ENCODE peak calls at places on chromosomes 11 and 22, in nine cellular contexts. One of them, this sample, is unnamed.

GRCh38 chr22:43658823-43659222 is 153.3 kb downstream of the EFCAB6 start:
- DNase-seq in A549: no peak
- DNase-seq in endothelial cell: no peak
- DNase-seq in sciatic nerve: no peak
- DNase-seq in activated T-cell treated with anti-CD3 and anti-CD28 coated beads, Interleukin-2, amount 50 U/mL, for 72 hours: no peak
- DNase-seq in central memory CD4-positive, alpha-beta T cell: no peak
- DNase-seq in stimulated activated CD4-positive, alpha-beta T cell treated with anti-CD3 and anti-CD28 coated beads, Interleukin-4, amount 100 ng/mL, for 4 hours: no peak
- DNase-seq in astrocyte: no peak
- DNase-seq in foreskin fibroblast: no peak
- DNase-seq in this sample: no peak

GRCh38 chr11:124238512-124238911 is 2.4 kb upstream of the OR8G1 start:
- DNase-seq in A549: no peak
- DNase-seq in endothelial cell: no peak
- DNase-seq in sciatic nerve: no peak
- DNase-seq in activated T-cell treated with anti-CD3 and anti-CD28 coated beads, Interleukin-2, amount 50 U/mL, for 72 hours: no peak
- DNase-seq in central memory CD4-positive, alpha-beta T cell: no peak
- DNase-seq in stimulated activated CD4-positive, alpha-beta T cell treated with anti-CD3 and anti-CD28 coated beads, Interleukin-4, amount 100 ng/mL, for 4 hours: no peak
- DNase-seq in astrocyte: no peak
- DNase-seq in foreskin fibroblast: no peak
- DNase-seq in this sample: no peak

GRCh38 chr22:21693333-21693998 is 27.7 kb downstream of the PPIL2 start:
- DNase-seq in A549: no peak
- DNase-seq in endothelial cell: no peak
- DNase-seq in sciatic nerve: no peak
- DNase-seq in activated T-cell treated with anti-CD3 and anti-CD28 coated beads, Interleukin-2, amount 50 U/mL, for 72 hours: no peak
- DNase-seq in central memory CD4-positive, alpha-beta T cell: no peak
- DNase-seq in stimulated activated CD4-positive, alpha-beta T cell treated with anti-CD3 and anti-CD28 coated beads, Interleukin-4, amount 100 ng/mL, for 4 hours: no peak
- DNase-seq in astrocyte: no peak
- DNase-seq in foreskin fibroblast: no peak
- DNase-seq in this sample: no peak

GRCh38 chr11:45959851-45960250 is 37.4 kb downstream of the LARGE2 start:
- DNase-seq in A549: no peak
- DNase-seq in endothelial cell: no peak
- DNase-seq in sciatic nerve: no peak
- DNase-seq in activated T-cell treated with anti-CD3 and anti-CD28 coated beads, Interleukin-2, amount 50 U/mL, for 72 hours: no peak
- DNase-seq in central memory CD4-positive, alpha-beta T cell: no peak
- DNase-seq in stimulated activated CD4-positive, alpha-beta T cell treated with anti-CD3 and anti-CD28 coated beads, Interleukin-4, amount 100 ng/mL, for 4 hours: no peak
- DNase-seq in astrocyte: peak
- DNase-seq in foreskin fibroblast: no peak
- DNase-seq in this sample: no peak

GRCh38 chr11:64711138-64711943 is 11.7 kb downstream of the NRXN2 start:
- DNase-seq in A549: no peak
- DNase-seq in endothelial cell: no peak
- DNase-seq in sciatic nerve: no peak
- DNase-seq in activated T-cell treated with anti-CD3 and anti-CD28 coated beads, Interleukin-2, amount 50 U/mL, for 72 hours: no peak
- DNase-seq in central memory CD4-positive, alpha-beta T cell: no peak
- DNase-seq in stimulated activated CD4-positive, alpha-beta T cell treated with anti-CD3 and anti-CD28 coated beads, Interleukin-4, amount 100 ng/mL, for 4 hours: no peak
- DNase-seq in astrocyte: no peak
- DNase-seq in foreskin fibroblast: no peak
- DNase-seq in this sample: no peak

GRCh38 chr11:44467413-44467812 is 98.0 kb upstream of the CD82 start:
- DNase-seq in A549: no peak
- DNase-seq in endothelial cell: no peak
- DNase-seq in sciatic nerve: no peak
- DNase-seq in activated T-cell treated with anti-CD3 and anti-CD28 coated beads, Interleukin-2, amount 50 U/mL, for 72 hours: no peak
- DNase-seq in central memory CD4-positive, alpha-beta T cell: no peak
- DNase-seq in stimulated activated CD4-positive, alpha-beta T cell treated with anti-CD3 and anti-CD28 coated beads, Interleukin-4, amount 100 ng/mL, for 4 hours: no peak
- DNase-seq in astrocyte: no peak
- DNase-seq in foreskin fibroblast: no peak
- DNase-seq in this sample: no peak

GRCh38 chr11:34654491-34655334 is 33.8 kb downstream of the EHF start:
- DNase-seq in A549: peak
- DNase-seq in endothelial cell: no peak
- DNase-seq in sciatic nerve: no peak
- DNase-seq in activated T-cell treated with anti-CD3 and anti-CD28 coated beads, Interleukin-2, amount 50 U/mL, for 72 hours: no peak
- DNase-seq in central memory CD4-positive, alpha-beta T cell: no peak
- DNase-seq in stimulated activated CD4-positive, alpha-beta T cell treated with anti-CD3 and anti-CD28 coated beads, Interleukin-4, amount 100 ng/mL, for 4 hours: no peak
- DNase-seq in astrocyte: peak
- DNase-seq in foreskin fibroblast: peak
- DNase-seq in this sample: peak

GRCh38 chr11:44875056-44875455 is 75.6 kb downstream of the TP53I11 start:
- DNase-seq in A549: no peak
- DNase-seq in endothelial cell: no peak
- DNase-seq in sciatic nerve: no peak
- DNase-seq in activated T-cell treated with anti-CD3 and anti-CD28 coated beads, Interleukin-2, amount 50 U/mL, for 72 hours: no peak
- DNase-seq in central memory CD4-positive, alpha-beta T cell: no peak
- DNase-seq in stimulated activated CD4-positive, alpha-beta T cell treated with anti-CD3 and anti-CD28 coated beads, Interleukin-4, amount 100 ng/mL, for 4 hours: no peak
- DNase-seq in astrocyte: no peak
- DNase-seq in foreskin fibroblast: no peak
- DNase-seq in this sample: no peak

GRCh38 chr22:50186789-50187523 is 1.2 kb downstream of the TRABD start:
- DNase-seq in A549: no peak
- DNase-seq in endothelial cell: no peak
- DNase-seq in sciatic nerve: no peak
- DNase-seq in activated T-cell treated with anti-CD3 and anti-CD28 coated beads, Interleukin-2, amount 50 U/mL, for 72 hours: no peak
- DNase-seq in central memory CD4-positive, alpha-beta T cell: no peak
- DNase-seq in stimulated activated CD4-positive, alpha-beta T cell treated with anti-CD3 and anti-CD28 coated beads, Interleukin-4, amount 100 ng/mL, for 4 hours: no peak
- DNase-seq in astrocyte: no peak
- DNase-seq in foreskin fibroblast: peak
- DNase-seq in this sample: peak

GRCh38 chr11:71238285-71238875 is 14.0 kb downstream of the SHANK2 start:
- DNase-seq in A549: no peak
- DNase-seq in endothelial cell: no peak
- DNase-seq in sciatic nerve: no peak
- DNase-seq in activated T-cell treated with anti-CD3 and anti-CD28 coated beads, Interleukin-2, amount 50 U/mL, for 72 hours: no peak
- DNase-seq in central memory CD4-positive, alpha-beta T cell: no peak
- DNase-seq in stimulated activated CD4-positive, alpha-beta T cell treated with anti-CD3 and anti-CD28 coated beads, Interleukin-4, amount 100 ng/mL, for 4 hours: no peak
- DNase-seq in astrocyte: no peak
- DNase-seq in foreskin fibroblast: no peak
- DNase-seq in this sample: peak

GRCh38 chr11:45982656-45983470 is 60.4 kb downstream of the LARGE2 start:
- DNase-seq in A549: no peak
- DNase-seq in endothelial cell: peak
- DNase-seq in sciatic nerve: no peak
- DNase-seq in activated T-cell treated with anti-CD3 and anti-CD28 coated beads, Interleukin-2, amount 50 U/mL, for 72 hours: peak
- DNase-seq in central memory CD4-positive, alpha-beta T cell: no peak
- DNase-seq in stimulated activated CD4-positive, alpha-beta T cell treated with anti-CD3 and anti-CD28 coated beads, Interleukin-4, amount 100 ng/mL, for 4 hours: peak
- DNase-seq in astrocyte: peak
- DNase-seq in foreskin fibroblast: peak
- DNase-seq in this sample: no peak

GRCh38 chr22:36455571-36456458 is 25.6 kb downstream of the TXN2 start:
- DNase-seq in A549: no peak
- DNase-seq in endothelial cell: no peak
- DNase-seq in sciatic nerve: no peak
- DNase-seq in activated T-cell treated with anti-CD3 and anti-CD28 coated beads, Interleukin-2, amount 50 U/mL, for 72 hours: no peak
- DNase-seq in central memory CD4-positive, alpha-beta T cell: no peak
- DNase-seq in stimulated activated CD4-positive, alpha-beta T cell treated with anti-CD3 and anti-CD28 coated beads, Interleukin-4, amount 100 ng/mL, for 4 hours: no peak
- DNase-seq in astrocyte: no peak
- DNase-seq in foreskin fibroblast: no peak
- DNase-seq in this sample: no peak

GRCh38 chr22:37431366-37431765 is 4.1 kb upstream of the ELFN2 start:
- DNase-seq in A549: no peak
- DNase-seq in endothelial cell: no peak
- DNase-seq in sciatic nerve: no peak
- DNase-seq in activated T-cell treated with anti-CD3 and anti-CD28 coated beads, Interleukin-2, amount 50 U/mL, for 72 hours: no peak
- DNase-seq in central memory CD4-positive, alpha-beta T cell: no peak
- DNase-seq in stimulated activated CD4-positive, alpha-beta T cell treated with anti-CD3 and anti-CD28 coated beads, Interleukin-4, amount 100 ng/mL, for 4 hours: no peak
- DNase-seq in astrocyte: peak
- DNase-seq in foreskin fibroblast: no peak
- DNase-seq in this sample: no peak